ENCODE peak calls at places on chromosomes 12 and 14, in six cellular contexts. One of them, this sample, is unnamed.

GRCh38 chr12:25052191-25053020 is 103.5 kb upstream of the BCAT1 start:
- DNase-seq in stimulated activated CD4-positive, alpha-beta T cell treated with anti-CD3 and anti-CD28 coated beads, Interleukin-1b, Interleukin-23, amount 100 ng/mL, for 24 hours: peak
- DNase-seq in effector memory CD8-positive, alpha-beta T cell: peak
- DNase-seq in heart right ventricle: no peak
- DNase-seq in HEK293T: no peak
- DNase-seq in non-pigmented ciliary epithelial cell: no peak
- DNase-seq in this sample: peak

GRCh38 chr12:76199808-76200207 is 115.3 kb upstream of the NAP1L1 start:
- DNase-seq in heart right ventricle: no peak
- DNase-seq in non-pigmented ciliary epithelial cell: peak
- DNase-seq in effector memory CD8-positive, alpha-beta T cell: no peak
- DNase-seq in stimulated activated CD4-positive, alpha-beta T cell treated with anti-CD3 and anti-CD28 coated beads, Interleukin-1b, Interleukin-23, amount 100 ng/mL, for 24 hours: no peak
- DNase-seq in HEK293T: no peak
- DNase-seq in this sample: no peak

GRCh38 chr12:67430708-67431335 is 161.7 kb downstream of the CAND1 start:
- DNase-seq in HEK293T: no peak
- DNase-seq in heart right ventricle: peak
- DNase-seq in stimulated activated CD4-positive, alpha-beta T cell treated with anti-CD3 and anti-CD28 coated beads, Interleukin-1b, Interleukin-23, amount 100 ng/mL, for 24 hours: no peak
- DNase-seq in non-pigmented ciliary epithelial cell: no peak
- DNase-seq in effector memory CD8-positive, alpha-beta T cell: no peak
- DNase-seq in this sample: no peak

GRCh38 chr12:26422839-26423398 is 227.5 kb downstream of the SSPN start:
- DNase-seq in non-pigmented ciliary epithelial cell: no peak
- DNase-seq in HEK293T: no peak
- DNase-seq in stimulated activated CD4-positive, alpha-beta T cell treated with anti-CD3 and anti-CD28 coated beads, Interleukin-1b, Interleukin-23, amount 100 ng/mL, for 24 hours: no peak
- DNase-seq in heart right ventricle: no peak
- DNase-seq in effector memory CD8-positive, alpha-beta T cell: no peak
- DNase-seq in this sample: no peak

GRCh38 chr12:53219956-53220856 is 11.8 kb downstream of the RARG start:
- DNase-seq in heart right ventricle: peak
- DNase-seq in effector memory CD8-positive, alpha-beta T cell: peak
- DNase-seq in HEK293T: peak
- DNase-seq in stimulated activated CD4-positive, alpha-beta T cell treated with anti-CD3 and anti-CD28 coated beads, Interleukin-1b, Interleukin-23, amount 100 ng/mL, for 24 hours: peak
- DNase-seq in non-pigmented ciliary epithelial cell: no peak
- DNase-seq in this sample: no peak

GRCh38 chr14:91058017-91058675 is 2.3 kb downstream of the RPS6KA5 start:
- DNase-seq in HEK293T: no peak
- DNase-seq in effector memory CD8-positive, alpha-beta T cell: no peak
- DNase-seq in heart right ventricle: no peak
- DNase-seq in non-pigmented ciliary epithelial cell: no peak
- DNase-seq in stimulated activated CD4-positive, alpha-beta T cell treated with anti-CD3 and anti-CD28 coated beads, Interleukin-1b, Interleukin-23, amount 100 ng/mL, for 24 hours: no peak
- DNase-seq in this sample: no peak

GRCh38 chr12:68113644-68114043 is 45.9 kb downstream of the IFNG start:
- DNase-seq in effector memory CD8-positive, alpha-beta T cell: peak
- DNase-seq in heart right ventricle: no peak
- DNase-seq in HEK293T: peak
- DNase-seq in stimulated activated CD4-positive, alpha-beta T cell treated with anti-CD3 and anti-CD28 coated beads, Interleukin-1b, Interleukin-23, amount 100 ng/mL, for 24 hours: peak
- DNase-seq in non-pigmented ciliary epithelial cell: no peak
- DNase-seq in this sample: no peak

GRCh38 chr14:26281280-26281998 is 316.4 kb downstream of the NOVA1 start:
- DNase-seq in stimulated activated CD4-positive, alpha-beta T cell treated with anti-CD3 and anti-CD28 coated beads, Interleukin-1b, Interleukin-23, amount 100 ng/mL, for 24 hours: no peak
- DNase-seq in effector memory CD8-positive, alpha-beta T cell: no peak
- DNase-seq in HEK293T: no peak
- DNase-seq in non-pigmented ciliary epithelial cell: peak
- DNase-seq in heart right ventricle: no peak
- DNase-seq in this sample: peak

GRCh38 chr14:81392976-81393643 is 7.0 kb downstream of the STON2 start:
- DNase-seq in heart right ventricle: no peak
- DNase-seq in HEK293T: no peak
- DNase-seq in effector memory CD8-positive, alpha-beta T cell: no peak
- DNase-seq in stimulated activated CD4-positive, alpha-beta T cell treated with anti-CD3 and anti-CD28 coated beads, Interleukin-1b, Interleukin-23, amount 100 ng/mL, for 24 hours: no peak
- DNase-seq in non-pigmented ciliary epithelial cell: no peak
- DNase-seq in this sample: no peak

GRCh38 chr14:65255029-65255545 is 152.8 kb upstream of the MAX start:
- DNase-seq in effector memory CD8-positive, alpha-beta T cell: no peak
- DNase-seq in heart right ventricle: no peak
- DNase-seq in HEK293T: no peak
- DNase-seq in stimulated activated CD4-positive, alpha-beta T cell treated with anti-CD3 and anti-CD28 coated beads, Interleukin-1b, Interleukin-23, amount 100 ng/mL, for 24 hours: no peak
- DNase-seq in non-pigmented ciliary epithelial cell: no peak
- DNase-seq in this sample: no peak

GRCh38 chr12:124055066-124055465 is 82.1 kb downstream of the ZNF664 start:
- DNase-seq in HEK293T: no peak
- DNase-seq in heart right ventricle: no peak
- DNase-seq in effector memory CD8-positive, alpha-beta T cell: no peak
- DNase-seq in non-pigmented ciliary epithelial cell: no peak
- DNase-seq in stimulated activated CD4-positive, alpha-beta T cell treated with anti-CD3 and anti-CD28 coated beads, Interleukin-1b, Interleukin-23, amount 100 ng/mL, for 24 hours: no peak
- DNase-seq in this sample: no peak

GRCh38 chr14:104723651-104724406 is at the start of gene ADSS1:
- DNase-seq in HEK293T: peak
- DNase-seq in effector memory CD8-positive, alpha-beta T cell: peak
- DNase-seq in heart right ventricle: peak
- DNase-seq in stimulated activated CD4-positive, alpha-beta T cell treated with anti-CD3 and anti-CD28 coated beads, Interleukin-1b, Interleukin-23, amount 100 ng/mL, for 24 hours: peak
- DNase-seq in non-pigmented ciliary epithelial cell: no peak
- DNase-seq in this sample: no peak

GRCh38 chr12:116495260-116495659 is 63.9 kb upstream of the MAP1LC3B2 start:
- DNase-seq in non-pigmented ciliary epithelial cell: no peak
- DNase-seq in heart right ventricle: no peak
- DNase-seq in effector memory CD8-positive, alpha-beta T cell: no peak
- DNase-seq in HEK293T: no peak
- DNase-seq in stimulated activated CD4-positive, alpha-beta T cell treated with anti-CD3 and anti-CD28 coated beads, Interleukin-1b, Interleukin-23, amount 100 ng/mL, for 24 hours: no peak
- DNase-seq in this sample: no peak

GRCh38 chr14:105499256-105500035 is 8.4 kb downstream of the TEDC1 start:
- DNase-seq in heart right ventricle: peak
- DNase-seq in effector memory CD8-positive, alpha-beta T cell: no peak
- DNase-seq in HEK293T: no peak
- DNase-seq in non-pigmented ciliary epithelial cell: no peak
- DNase-seq in stimulated activated CD4-positive, alpha-beta T cell treated with anti-CD3 and anti-CD28 coated beads, Interleukin-1b, Interleukin-23, amount 100 ng/mL, for 24 hours: no peak
- DNase-seq in this sample: no peak

GRCh38 chr12:15334225-15334624 is 11.9 kb downstream of the PTPRO start:
- DNase-seq in heart right ventricle: no peak
- DNase-seq in non-pigmented ciliary epithelial cell: no peak
- DNase-seq in stimulated activated CD4-positive, alpha-beta T cell treated with anti-CD3 and anti-CD28 coated beads, Interleukin-1b, Interleukin-23, amount 100 ng/mL, for 24 hours: no peak
- DNase-seq in HEK293T: no peak
- DNase-seq in effector memory CD8-positive, alpha-beta T cell: no peak
- DNase-seq in this sample: no peak

This sample was measured in CMK.